ENCODE peak calls at places on chromosomes 12 and 14, in ten cellular contexts. M is SK-N-SH; U is A549; C is lower lobe of right lung; N is left lung; J is gastrocnemius medialis; G is left ventricle myocardium inferior; F is CD8-positive, alpha-beta memory T cell; Z is upper lobe of right lung; T is adipocyte. H is an unnamed sample. For H3K4me1, the result is how much of the 10 kb centered on the place peaks cover.

GRCh38 chr14:72699852-72700257 is 194.0 kb downstream of the DPF3 start:
- DNase-seq in M (no peak), U (peak), C (peak), N (no peak), J (peak), G (peak), F (no peak), Z (no peak), T (peak), H (peak)

GRCh38 chr12:64685076-64685475 is 74.1 kb downstream of the GNS start:
- DNase-seq in M (no peak), U (no peak), C (no peak), N (no peak), J (no peak), G (no peak), F (no peak), Z (no peak), T (no peak), H (no peak)

GRCh38 chr12:5451251-5451650 is 19.3 kb downstream of the NTF3 start:
- DNase-seq in M (no peak), U (no peak), C (no peak), N (no peak), J (no peak), G (no peak), F (no peak), Z (no peak), T (no peak), H (no peak)

GRCh38 chr14:49999216-49999761 is 106.4 kb downstream of the ARF6 start:
- DNase-seq in M (peak), U (peak), C (peak), N (peak), J (peak), G (peak), F (peak), Z (peak), T (peak), H (peak)

GRCh38 chr14:21244546-21244945 is 24.7 kb downstream of the HNRNPC start:
- DNase-seq in M (no peak), U (no peak), C (no peak), N (no peak), J (no peak), G (no peak), F (no peak), Z (no peak), T (no peak), H (no peak)

GRCh38 chr14:77909911-77910310 is 110.0 kb downstream of the ADCK1 start:
- DNase-seq in M (no peak), U (no peak), C (no peak), N (no peak), J (no peak), G (no peak), F (no peak), Z (no peak), T (no peak), H (no peak)

GRCh38 chr14:99945732-99946651 is 119.2 kb upstream of the EVL start:
- DNase-seq in M (no peak), U (no peak), C (no peak), N (peak), J (no peak), G (no peak), F (no peak), Z (no peak), T (no peak), H (no peak)

GRCh38 chr12:76197283-76197682 is 112.8 kb upstream of the NAP1L1 start:
- DNase-seq in M (no peak), U (no peak), C (no peak), N (no peak), J (no peak), G (no peak), F (no peak), Z (no peak), T (no peak), H (no peak)

GRCh38 chr12:109998241-109998903 is 858 bp upstream of the ANKRD13A start:
- DNase-seq in M (no peak), U (no peak), C (no peak), N (no peak), J (no peak), G (no peak), F (no peak), Z (no peak), T (no peak), H (no peak)

GRCh38 chr12:22974865-22975264 is 349.9 kb downstream of the ETNK1 start:
- DNase-seq in M (no peak), U (peak), C (no peak), N (no peak), J (no peak), G (no peak), F (no peak), Z (no peak), T (peak), H (no peak)

GRCh38 chr12:119710374-119710773 is 42.4 kb downstream of the PRKAB1 start:
- DNase-seq in M (no peak), U (no peak), C (peak), N (no peak), J (peak), G (no peak), F (no peak), Z (peak), T (no peak), H (no peak)

GRCh38 chr12:105741786-105742566 is 396.8 kb downstream of the NUAK1 start:
- DNase-seq in M (no peak), U (no peak), C (no peak), N (no peak), J (no peak), G (peak), F (no peak), Z (no peak), T (peak), H (no peak)

GRCh38 chr14:61567838-61568571 is 127.3 kb upstream of the HIF1A start:
- DNase-seq in M (no peak), U (no peak), C (no peak), N (no peak), J (no peak), G (no peak), F (no peak), Z (no peak), T (no peak), H (no peak)

GRCh38 chr12:66438601-66439000 is 136.3 kb downstream of the HELB start:
- DNase-seq in M (no peak), U (no peak), C (no peak), N (no peak), J (peak), G (no peak), F (no peak), Z (no peak), T (peak), H (no peak)

GRCh38 chr12:47903151-47903611 is 1.6 kb downstream of the VDR start:
- DNase-seq in M (no peak), U (no peak), C (peak), N (no peak), J (peak), G (no peak), F (no peak), Z (no peak), T (peak), H (peak)

GRCh38 chr12:24754690-24755638 is 193.9 kb downstream of the BCAT1 start:
- DNase-seq in M (no peak), U (no peak), C (no peak), N (no peak), J (no peak), G (no peak), F (no peak), Z (no peak), T (peak), H (no peak)

GRCh38 chr12:62983594-62983993 is 48.6 kb upstream of the PPM1H start:
- DNase-seq in M (no peak), U (peak), C (no peak), N (no peak), J (no peak), G (peak), F (no peak), Z (no peak), T (no peak), H (no peak)

GRCh38 chr14:69263364-69263763 is 3.4 kb downstream of the GALNT16 start:
- DNase-seq in M (peak), U (no peak), C (no peak), N (no peak), J (peak), G (peak), F (no peak), Z (no peak), T (peak), H (peak)

GRCh38 chr14:102352213-102352612 is 10.5 kb downstream of the CINP start:
- DNase-seq in M (no peak), U (no peak), C (no peak), N (no peak), J (no peak), G (no peak), F (no peak), Z (no peak), T (no peak), H (no peak)

GRCh38 chr14:24312736-24313507 is 1.6 kb downstream of the LTB4R start:
- DNase-seq in M (no peak), U (no peak), C (peak), N (no peak), J (peak), G (no peak), F (no peak), Z (no peak), T (no peak), H (peak)

DNA sequence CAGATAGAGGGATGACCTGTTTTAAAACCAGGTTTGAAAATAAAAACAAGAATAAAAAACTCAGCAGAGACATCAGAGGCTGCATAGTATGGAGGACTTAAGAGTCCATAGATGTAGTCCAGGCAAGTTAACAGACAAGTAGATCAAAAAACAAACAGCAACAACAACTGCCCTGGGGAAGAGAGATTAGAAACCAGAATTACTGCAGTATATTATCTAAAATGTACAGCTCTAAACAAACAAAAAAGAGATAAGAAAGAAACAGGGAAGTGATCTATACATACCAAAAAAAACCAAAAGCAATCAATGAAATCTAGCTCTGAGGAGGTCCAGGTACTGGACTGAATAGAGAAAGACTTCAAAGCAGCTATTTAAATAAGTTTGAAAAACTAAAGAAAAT is 48.8 kb downstream of the ACSM4 start:
- DNase-seq in M (no peak), U (no peak), C (no peak), N (no peak), J (no peak), G (no peak), F (no peak), Z (no peak), T (no peak), H (no peak)
- H3K4me1 ChIP-seq in M (under half), U (under half), C (under half), N (under half), J (under half), G (under half), F (under half), Z (under half), T (under half), H (under half)

DNA sequence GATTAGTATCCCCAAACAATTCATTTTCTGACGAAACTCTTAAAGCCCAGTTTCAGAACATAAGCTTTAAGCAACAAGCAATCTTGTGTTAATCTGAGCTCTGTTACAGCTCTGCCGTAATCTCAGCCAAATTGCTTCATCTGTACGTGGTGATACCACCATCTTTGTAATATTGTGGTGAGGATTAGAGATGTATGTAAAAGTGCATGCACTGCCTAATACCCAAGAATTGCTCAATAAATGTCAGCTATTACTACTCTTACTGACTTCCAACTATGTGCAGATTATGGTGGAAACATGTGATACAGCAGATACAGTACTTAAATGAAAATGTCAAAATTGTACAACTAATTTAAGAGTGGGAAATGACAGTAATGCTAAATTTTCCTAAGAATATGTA is 1.8 kb downstream of the AKAP5 start:
- DNase-seq in M (no peak), U (no peak), C (no peak), N (no peak), J (no peak), G (no peak), F (no peak), Z (no peak), T (peak), H (no peak)
- H3K4me3 ChIP-seq in M (no peak), U (no peak), C (no peak), N (no peak), J (no peak), G (no peak), F (no peak), Z (no peak), T (no peak), H (no peak)

DNA sequence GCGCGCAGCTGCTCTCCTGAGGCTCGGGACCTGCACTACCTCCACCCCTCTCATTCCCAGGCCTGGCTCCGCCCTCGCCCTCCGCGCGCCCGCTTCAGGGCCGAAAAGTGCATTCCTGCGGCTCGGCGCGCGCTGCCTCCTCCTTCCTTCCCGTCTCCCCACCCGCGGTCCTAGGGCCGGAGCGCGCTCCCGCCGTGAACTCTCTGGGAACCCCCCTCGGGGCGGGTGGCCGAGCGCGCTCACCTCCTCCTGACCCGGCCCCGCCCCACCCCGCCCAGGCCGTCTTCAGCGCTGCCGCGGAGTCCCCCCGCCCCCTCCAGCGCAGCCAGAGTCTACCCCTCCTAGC is 11.2 kb downstream of the RARG start:
- DNase-seq in M (peak), U (peak), C (peak), N (peak), J (peak), G (peak), F (peak), Z (peak), T (peak), H (peak)
- H3K4me1 ChIP-seq in M (half or more), U (half or more), C (half or more), N (half or more), J (half or more), G (half or more), F (half or more), Z (half or more), T (under half), H (under half)

GRCh38 chr12:55702861-55703260 is 4.8 kb downstream of the ITGA7 start:
- DNase-seq in M (no peak), U (no peak), C (no peak), N (no peak), J (peak), G (no peak), F (no peak), Z (no peak), T (no peak), H (peak)
- H3K4me3 ChIP-seq in M (no peak), U (no peak), C (no peak), N (no peak), J (peak), G (peak), F (no peak), Z (no peak), T (peak), H (no peak)

DNA sequence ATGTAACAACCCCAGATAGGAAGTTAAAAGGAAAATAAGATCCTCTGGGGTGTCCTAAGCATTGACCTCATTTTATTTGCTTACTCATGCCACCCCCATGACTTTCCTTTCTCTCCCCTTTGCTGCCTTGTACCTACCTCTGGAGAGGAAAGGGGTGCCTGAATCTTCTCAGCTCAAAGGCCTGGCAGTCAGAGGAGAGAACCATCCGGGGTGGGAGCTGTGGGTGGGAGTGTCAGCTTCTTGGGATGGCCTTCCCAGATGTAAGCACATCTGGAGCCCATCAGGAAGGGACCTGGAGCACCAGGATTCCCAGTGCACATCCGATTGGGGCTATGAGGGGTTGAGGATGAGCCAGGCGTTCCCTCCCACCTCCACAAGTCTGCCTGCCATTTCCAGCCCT is 5.2 kb upstream of the ITGA5 start:
- DNase-seq in M (no peak), U (no peak), C (no peak), N (no peak), J (no peak), G (no peak), F (no peak), Z (no peak), T (no peak), H (no peak)
- H3K4me1 ChIP-seq in M (under half), U (half or more), C (half or more), N (half or more), J (under half), G (half or more), F (under half), Z (under half), T (half or more), H (under half)

H was measured in aorta.